ENCODE peak calls at places on chromosomes 7 and 10, in seven cellular contexts. F, T, B, G, O, J and D are unnamed samples.

GRCh38 chr7:87411186-87411585 is 64.3 kb downstream of the ABCB4 start:
- DNase-seq in B (no peak), J (no peak), T (no peak), O (no peak), F (peak), G (no peak), D (no peak)

GRCh38 chr7:156875766-156876165 is 17.2 kb downstream of the LMBR1 start:
- DNase-seq in O (no peak), F (no peak), G (no peak), B (no peak), T (no peak), J (no peak), D (no peak)

GRCh38 chr10:119501690-119502089 is 40.8 kb downstream of the RGS10 start:
- DNase-seq in J (no peak), T (no peak), G (no peak), B (no peak), F (no peak), O (no peak), D (no peak)

GRCh38 chr7:104900525-104900924 is 113.5 kb upstream of the KMT2E start:
- DNase-seq in G (no peak), J (peak), F (no peak), O (no peak), B (no peak), T (no peak), D (no peak)

GRCh38 chr7:36686499-36686898 is 37.8 kb downstream of the AOAH start:
- DNase-seq in G (no peak), J (no peak), F (no peak), O (no peak), T (peak), B (no peak), D (no peak)

GRCh38 chr7:156450473-156450872 is 190.1 kb upstream of the RNF32 start:
- DNase-seq in T (no peak), J (no peak), O (no peak), B (no peak), G (no peak), F (no peak), D (no peak)

GRCh38 chr7:70093496-70093895 is 495.2 kb downstream of the AUTS2 start:
- DNase-seq in F (no peak), G (peak), B (no peak), T (peak), J (no peak), O (no peak), D (no peak)

GRCh38 chr7:141785711-141786552 is 4.1 kb upstream of the TAS2R5 start:
- DNase-seq in B (no peak), G (peak), J (no peak), F (peak), O (no peak), T (peak), D (peak)

GRCh38 chr7:50229964-50230363 is 74.6 kb upstream of the IKZF1 start:
- DNase-seq in J (no peak), O (no peak), G (no peak), B (no peak), T (no peak), F (no peak), D (peak)

GRCh38 chr7:95097851-95098250 is 190.5 kb downstream of the PPP1R9A start:
- DNase-seq in F (no peak), G (no peak), O (no peak), B (no peak), J (no peak), T (no peak), D (no peak)

GRCh38 chr7:102834999-102835398 is 77.8 kb upstream of the LRRC17 start:
- DNase-seq in F (peak), O (no peak), J (no peak), G (no peak), B (no peak), T (peak), D (no peak)

GRCh38 chr7:77238703-77239136 is 39.1 kb upstream of the FGL2 start:
- DNase-seq in O (no peak), B (no peak), T (no peak), F (no peak), G (no peak), J (no peak), D (no peak)

GRCh38 chr7:371119-371778 is 81.3 kb downstream of the FOXL3 start:
- DNase-seq in B (peak), F (no peak), O (no peak), T (peak), J (no peak), G (no peak), D (peak)

GRCh38 chr7:100215895-100216294 is 3.9 kb upstream of the PVRIG start:
- DNase-seq in G (no peak), J (no peak), O (no peak), T (no peak), F (peak), B (no peak), D (no peak)

GRCh38 chr10:15609291-15609690 is 110.4 kb downstream of the ITGA8 start:
- DNase-seq in B (no peak), O (no peak), J (no peak), F (peak), G (no peak), T (no peak), D (no peak)

GRCh38 chr7:120857558-120858298 is at the start of gene TSPAN12:
- DNase-seq in T (peak), G (peak), B (peak), O (no peak), F (peak), J (peak), D (peak)

GRCh38 chr10:7558036-7558435 is 108.7 kb downstream of the ITIH5 start:
- DNase-seq in O (no peak), F (peak), T (no peak), B (no peak), J (no peak), G (no peak), D (no peak)